ENCODE peak calls at places on chromosome 1, in seven cellular contexts. One of them, this sample, is unnamed.
A peak's percentile ranks its signal among the peaks of the same experiment; 100 is the strongest.

GRCh38 chr1:88401283-88401682 is 282.8 kb upstream of the PKN2 start:
- DNase-seq in GM10248: peak; percentile 37
- DNase-seq in MV-4-11: no peak
- DNase-seq in tibial artery: no peak
- DNase-seq in iPS-NIHi11: no peak
- DNase-seq in fibroblast of villous mesenchyme: no peak
- DNase-seq in mucosa of gallbladder: no peak
- DNase-seq in this sample: no peak

GRCh38 chr1:183209533-183210158 is 23.6 kb downstream of the LAMC2 start:
- DNase-seq in mucosa of gallbladder: no peak
- DNase-seq in MV-4-11: peak; percentile 85
- DNase-seq in fibroblast of villous mesenchyme: peak; percentile 81
- DNase-seq in GM10248: peak; percentile 46
- DNase-seq in iPS-NIHi11: no peak
- DNase-seq in tibial artery: no peak
- DNase-seq in this sample: peak; percentile 96

GRCh38 chr1:86825294-86825693 is 88.6 kb downstream of the SELENOF start:
- DNase-seq in tibial artery: no peak
- DNase-seq in iPS-NIHi11: no peak
- DNase-seq in mucosa of gallbladder: no peak
- DNase-seq in MV-4-11: no peak
- DNase-seq in fibroblast of villous mesenchyme: peak; percentile 85
- DNase-seq in GM10248: no peak
- DNase-seq in this sample: peak; percentile 82

GRCh38 chr1:241979071-241979470 is 19.8 kb downstream of the MAP1LC3C start:
- DNase-seq in MV-4-11: no peak
- DNase-seq in fibroblast of villous mesenchyme: no peak
- DNase-seq in iPS-NIHi11: no peak
- DNase-seq in tibial artery: no peak
- DNase-seq in mucosa of gallbladder: no peak
- DNase-seq in GM10248: no peak
- DNase-seq in this sample: no peak

GRCh38 chr1:225973158-225973557 is 26.0 kb downstream of the SDE2 start:
- DNase-seq in tibial artery: no peak
- DNase-seq in iPS-NIHi11: peak; percentile 39
- DNase-seq in GM10248: no peak
- DNase-seq in MV-4-11: no peak
- DNase-seq in mucosa of gallbladder: no peak
- DNase-seq in fibroblast of villous mesenchyme: no peak
- DNase-seq in this sample: no peak

GRCh38 chr1:83693409-83694126 is 305.4 kb downstream of the TTLL7 start:
- DNase-seq in mucosa of gallbladder: no peak
- DNase-seq in MV-4-11: no peak
- DNase-seq in iPS-NIHi11: peak; percentile 45
- DNase-seq in fibroblast of villous mesenchyme: no peak
- DNase-seq in GM10248: no peak
- DNase-seq in tibial artery: no peak
- DNase-seq in this sample: peak; percentile 7

GRCh38 chr1:245609354-245609753 is 454.6 kb downstream of the KIF26B start:
- DNase-seq in mucosa of gallbladder: no peak
- DNase-seq in fibroblast of villous mesenchyme: peak; percentile 44
- DNase-seq in GM10248: peak; percentile 8
- DNase-seq in MV-4-11: no peak
- DNase-seq in tibial artery: no peak
- DNase-seq in iPS-NIHi11: no peak
- DNase-seq in this sample: peak; percentile 44

GRCh38 chr1:71298633-71299032 is 217.8 kb upstream of the ZRANB2 start:
- DNase-seq in fibroblast of villous mesenchyme: no peak
- DNase-seq in MV-4-11: no peak
- DNase-seq in tibial artery: no peak
- DNase-seq in GM10248: no peak
- DNase-seq in mucosa of gallbladder: no peak
- DNase-seq in iPS-NIHi11: no peak
- DNase-seq in this sample: no peak

This sample was measured in M059J.